ENCODE peak calls at places on chromosomes 6 and 20, in eight cellular contexts. N, Y, J, V, O, B, M and Z are unnamed samples.

GRCh38 chr20:32564921-32565734 is 20.0 kb downstream of the NOL4L start:
- DNase-seq in N (no peak), Y (no peak), J (peak; percentile 44), V (no peak), O (no peak), B (no peak), M (no peak), Z (no peak)

GRCh38 chr20:38523697-38524096 is 51.1 kb downstream of the RALGAPB start:
- DNase-seq in N (no peak), Y (no peak), J (no peak), V (no peak), O (no peak), B (no peak), M (no peak), Z (no peak)

GRCh38 chr6:51866001-51866400 is 221.4 kb downstream of the PKHD1 start:
- DNase-seq in N (no peak), Y (no peak), J (no peak), V (no peak), O (no peak), B (no peak), M (no peak), Z (no peak)

GRCh38 chr20:44720994-44721784 is 6.0 kb downstream of the CCN5 start:
- DNase-seq in N (no peak), Y (no peak), J (no peak), V (peak; percentile 66), O (no peak), B (no peak), M (peak; percentile 78), Z (peak; percentile 57)

GRCh38 chr6:21648475-21649050 is 55.0 kb downstream of the SOX4 start:
- DNase-seq in N (no peak), Y (no peak), J (no peak), V (no peak), O (no peak), B (no peak), M (no peak), Z (no peak)

GRCh38 chr6:166958926-166959861 is 2.8 kb upstream of the RNASET2 start:
- DNase-seq in N (no peak), Y (no peak), J (no peak), V (no peak), O (no peak), B (no peak), M (no peak), Z (no peak)

GRCh38 chr20:997016-997415 is 5.1 kb downstream of the RSPO4 start:
- DNase-seq in N (no peak), Y (no peak), J (no peak), V (no peak), O (no peak), B (no peak), M (no peak), Z (no peak)

GRCh38 chr6:25173951-25174474 is 105.2 kb upstream of the CARMIL1 start:
- DNase-seq in N (no peak), Y (no peak), J (no peak), V (no peak), O (no peak), B (no peak), M (no peak), Z (peak; percentile 36)

GRCh38 chr6:13478525-13478962 is 8.9 kb downstream of the GFOD1 start:
- DNase-seq in N (no peak), Y (no peak), J (no peak), V (no peak), O (no peak), B (no peak), M (no peak), Z (no peak)

GRCh38 chr20:23308024-23308423 is 42.6 kb upstream of the NXT1 start:
- DNase-seq in N (no peak), Y (no peak), J (no peak), V (no peak), O (peak; percentile 79), B (no peak), M (no peak), Z (no peak)

GRCh38 chr6:126156973-126157372 is 170.6 kb downstream of the TRMT11 start:
- DNase-seq in N (no peak), Y (no peak), J (no peak), V (no peak), O (no peak), B (no peak), M (no peak), Z (no peak)

GRCh38 chr20:53959849-53960585 is 110.4 kb downstream of the BCAS1 start:
- DNase-seq in N (no peak), Y (no peak), J (no peak), V (no peak), O (no peak), B (no peak), M (no peak), Z (no peak)

GRCh38 chr6:68651018-68651985 is 16.2 kb downstream of the ADGRB3 start:
- DNase-seq in N (no peak), Y (no peak), J (no peak), V (no peak), O (no peak), B (no peak), M (no peak), Z (no peak)

GRCh38 chr20:56820984-56821383 is 191.9 kb downstream of the TFAP2C start:
- DNase-seq in N (no peak), Y (no peak), J (no peak), V (no peak), O (no peak), B (no peak), M (no peak), Z (no peak)

GRCh38 chr20:58209652-58210397 is 18.6 kb downstream of the ANKRD60 start:
- DNase-seq in N (peak; percentile 98), Y (peak; percentile 72), J (peak; percentile 94), V (peak; percentile 88), O (peak; percentile 92), B (peak; percentile 25), M (peak; percentile 89), Z (peak; percentile 87)

GRCh38 chr20:2429061-2429460 is 41.5 kb downstream of the SNRPB start:
- DNase-seq in N (no peak), Y (no peak), J (no peak), V (no peak), O (no peak), B (no peak), M (no peak), Z (no peak)

GRCh38 chr6:74256387-74257180 is 560.6 kb downstream of the CD109 start:
- DNase-seq in N (no peak), Y (no peak), J (no peak), V (no peak), O (no peak), B (no peak), M (no peak), Z (no peak)

GRCh38 chr20:53575481-53576194 is 18.0 kb downstream of the ZNF217 start:
- DNase-seq in N (no peak), Y (no peak), J (no peak), V (peak; percentile 23), O (no peak), B (no peak), M (no peak), Z (no peak)

DNA sequence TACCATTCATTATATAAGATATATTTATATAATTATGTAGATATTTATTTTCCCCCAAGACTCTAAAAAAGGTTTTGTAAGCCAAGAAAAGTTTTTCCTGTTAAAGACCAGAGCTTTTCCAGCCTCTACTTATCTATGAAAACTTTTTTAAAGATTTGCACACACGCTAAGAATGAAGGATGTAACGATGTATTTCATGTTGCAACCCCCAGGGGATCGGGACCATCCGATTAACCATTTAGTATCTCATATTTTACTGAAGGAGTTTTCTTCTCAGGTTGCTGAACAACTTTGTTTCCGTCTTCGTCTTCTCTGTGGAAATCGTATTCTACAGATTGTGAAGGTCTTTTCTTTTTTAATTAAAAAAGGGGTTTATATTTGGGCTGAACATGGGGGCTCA is 70.0 kb upstream of the SASH1 start:
- DNase-seq in N (no peak), Y (no peak), J (no peak), V (no peak), O (no peak), B (no peak), M (no peak), Z (no peak)
- H3K4me3 ChIP-seq in N (no peak overlapping the region), Y (no peak overlapping the region), J (no peak overlapping the region), V (no peak overlapping the region), O (no peak overlapping the region), B (no peak overlapping the region), M (no peak overlapping the region), Z (no peak overlapping the region)

GRCh38 chr6:16148498-16148897 is 19.6 kb downstream of the MYLIP start:
- DNase-seq in N (no peak), Y (no peak), J (no peak), V (peak; percentile 59), O (no peak), B (no peak), M (no peak), Z (peak; percentile 77)

GRCh38 chr6:16146527-16146955 is 17.7 kb downstream of the MYLIP start:
- DNase-seq in N (no peak), Y (peak; percentile 14), J (no peak), V (peak; percentile 70), O (no peak), B (no peak), M (no peak), Z (peak; percentile 32)

GRCh38 chr6:16153451-16153850 is 24.6 kb downstream of the MYLIP start:
- DNase-seq in N (no peak), Y (no peak), J (no peak), V (no peak), O (no peak), B (no peak), M (no peak), Z (no peak)

GRCh38 chr6:16149305-16149704 is 20.4 kb downstream of the MYLIP start:
- DNase-seq in N (no peak), Y (no peak), J (no peak), V (no peak), O (no peak), B (no peak), M (no peak), Z (no peak)

GRCh38 chr6:16150098-16150497 is 21.2 kb downstream of the MYLIP start:
- DNase-seq in N (no peak), Y (no peak), J (no peak), V (no peak), O (no peak), B (no peak), M (no peak), Z (no peak)
- TF ChIP-seq POLR2A in N (no peak), Y (no peak), J (peak; percentile 65), V (no peak), O (no peak), B (no peak), M (no peak), Z (no peak)

GRCh38 chr6:142303191-142303564 is 1.4 kb downstream of the ADGRG6 start:
- DNase-seq in N (no peak), Y (no peak), J (no peak), V (no peak), O (no peak), B (no peak), M (no peak), Z (no peak)
- H3K4me3 ChIP-seq in N (peak overlapping the region; percentile 65), Y (no peak overlapping the region), J (no peak overlapping the region), V (peak overlapping the region; percentile 71), O (peak overlapping the region; percentile 68), B (peak overlapping the region; percentile 66), M (no peak overlapping the region), Z (no peak overlapping the region)

DNA sequence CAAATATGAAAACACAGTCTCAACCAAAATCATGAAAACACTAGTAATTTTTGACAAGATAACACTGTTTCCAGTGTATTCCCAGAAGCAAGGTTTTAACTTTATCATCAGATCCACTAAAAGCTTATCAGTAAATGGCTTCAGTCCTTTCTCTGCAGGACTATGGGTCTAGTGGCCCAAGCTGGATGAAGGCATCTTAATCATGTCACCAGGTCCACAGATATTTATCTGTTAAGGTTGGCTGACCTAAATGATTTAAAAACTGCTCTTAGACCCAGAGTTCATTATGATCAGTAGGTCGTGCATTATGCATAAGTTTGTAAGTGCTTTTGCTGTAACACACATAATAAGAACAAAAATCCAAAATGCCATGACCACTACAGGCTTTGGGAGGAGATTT is 118.0 kb downstream of the MAP3K7 start:
- DNase-seq in N (no peak), Y (no peak), J (no peak), V (no peak), O (no peak), B (no peak), M (no peak), Z (no peak)
- TF ChIP-seq POLR2A in N (no peak), Y (no peak), J (no peak), V (no peak), O (no peak), B (no peak), M (no peak), Z (no peak)